ENCODE peak calls at places on chromosomes 3 and 15, in nine cellular contexts. I is astrocyte of the spinal cord; V is endodermal cell; L is fibroblast of the aortic adventitia; D is uterus; A is GM20000; U is activated CD8-positive, alpha-beta T cell treated with anti-CD3 and anti-CD28 coated beads for 36 hours; G is fibroblast of mammary gland; S is GM13977. J is an unnamed sample.

GRCh38 chr3:126349071-126349470 is 8.1 kb downstream of the KLF15 start:
- DNase-seq in V (no peak), S (no peak), D (peak), U (no peak), G (no peak), L (no peak), I (no peak), A (no peak), J (no peak)

GRCh38 chr3:78659386-78659987 is 1108.3 kb downstream of the ROBO1 start:
- DNase-seq in V (no peak), U (peak), D (peak), S (no peak), A (peak), I (peak), L (peak), G (peak), J (peak)

GRCh38 chr3:197328198-197328597 is 29.8 kb upstream of the DLG1 start:
- DNase-seq in U (no peak), A (no peak), L (no peak), G (no peak), I (no peak), S (no peak), V (peak), D (no peak), J (no peak)

GRCh38 chr3:32138545-32139104 is 32.2 kb downstream of the GPD1L start:
- DNase-seq in U (peak), A (no peak), G (no peak), D (no peak), I (no peak), S (no peak), V (no peak), L (no peak), J (no peak)

GRCh38 chr15:80585544-80586018 is 109.5 kb upstream of the ABHD17C start:
- DNase-seq in V (peak), S (no peak), A (no peak), L (no peak), D (no peak), U (peak), G (no peak), I (no peak), J (no peak)

GRCh38 chr15:39998511-39998910 is 40.5 kb downstream of the SRP14 start:
- DNase-seq in A (no peak), I (no peak), V (no peak), L (no peak), U (no peak), S (no peak), D (no peak), G (no peak), J (no peak)

GRCh38 chr3:166444336-166444735 is 607.1 kb upstream of the BCHE start:
- DNase-seq in D (no peak), I (no peak), G (peak), U (no peak), V (no peak), L (no peak), S (no peak), A (no peak), J (no peak)

GRCh38 chr15:68820205-68820588 is 498 bp downstream of the ANP32A start:
- DNase-seq in G (peak), U (peak), S (peak), L (no peak), I (peak), D (peak), A (peak), V (peak), J (no peak)

GRCh38 chr15:62648954-62649353 is 393.6 kb upstream of the TPM1 start:
- DNase-seq in V (no peak), D (no peak), L (peak), U (no peak), I (no peak), S (peak), A (peak), G (peak), J (no peak)

GRCh38 chr3:112115806-112116383 is 17.2 kb downstream of the GCSAM start:
- DNase-seq in U (no peak), V (no peak), I (no peak), G (no peak), D (no peak), A (no peak), S (no peak), L (no peak), J (no peak)
- TF ChIP-seq CTCF in U (no peak), V (no peak), I (no peak), G (no peak), D (no peak), A (no peak), S (no peak), L (no peak), J (no peak)

GRCh38 chr3:172604895-172605646 is 81.8 kb upstream of the TNFSF10 start:
- DNase-seq in D (no peak), S (no peak), V (no peak), I (no peak), L (no peak), A (no peak), G (no peak), U (no peak), J (no peak)
- TF ChIP-seq CTCF in D (no peak), S (no peak), V (no peak), I (no peak), L (no peak), A (no peak), G (no peak), U (no peak), J (no peak)

GRCh38 chr3:46086083-46086437 is 58.8 kb upstream of the XCR1 start:
- DNase-seq in U (no peak), A (no peak), L (no peak), S (no peak), G (no peak), V (no peak), I (no peak), D (no peak), J (no peak)
- TF ChIP-seq CTCF in U (no peak), A (no peak), L (no peak), S (no peak), G (no peak), V (no peak), I (no peak), D (no peak), J (no peak)

GRCh38 chr3:73121684-73122331 is 60.3 kb downstream of the EBLN2 start:
- DNase-seq in U (no peak), I (no peak), A (no peak), V (no peak), D (no peak), L (no peak), G (no peak), S (no peak), J (no peak)

GRCh38 chr3:73115806-73116205 is 54.3 kb downstream of the EBLN2 start:
- DNase-seq in V (no peak), D (no peak), L (no peak), G (no peak), U (no peak), S (no peak), A (no peak), I (no peak), J (no peak)

DNA sequence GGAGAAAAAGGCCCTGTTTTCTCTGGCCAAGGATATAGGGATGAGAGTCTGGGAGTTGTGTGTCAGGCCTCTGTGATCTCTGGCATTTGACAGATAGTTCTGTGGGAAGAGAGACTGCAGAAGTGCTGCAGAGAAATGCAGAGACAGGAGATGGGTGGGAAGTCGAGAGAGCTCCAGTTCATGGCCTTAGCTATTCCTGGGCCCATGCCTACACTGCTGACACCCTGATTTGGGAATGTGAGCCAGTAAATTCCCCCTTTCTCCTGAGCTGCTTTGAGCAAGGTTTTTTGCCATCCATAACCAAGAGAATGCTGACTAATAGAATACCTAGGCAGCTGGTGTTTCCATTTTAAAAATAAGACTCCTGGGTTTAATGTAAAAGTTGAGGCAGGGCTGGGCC is 59.3 kb downstream of the EBLN2 start:
- DNase-seq in S (no peak), A (no peak), G (no peak), U (no peak), D (no peak), L (no peak), V (no peak), I (no peak), J (no peak)
- TF ChIP-seq CTCF in S (no peak), A (no peak), G (no peak), U (no peak), D (no peak), L (no peak), V (no peak), I (no peak), J (no peak)

DNA sequence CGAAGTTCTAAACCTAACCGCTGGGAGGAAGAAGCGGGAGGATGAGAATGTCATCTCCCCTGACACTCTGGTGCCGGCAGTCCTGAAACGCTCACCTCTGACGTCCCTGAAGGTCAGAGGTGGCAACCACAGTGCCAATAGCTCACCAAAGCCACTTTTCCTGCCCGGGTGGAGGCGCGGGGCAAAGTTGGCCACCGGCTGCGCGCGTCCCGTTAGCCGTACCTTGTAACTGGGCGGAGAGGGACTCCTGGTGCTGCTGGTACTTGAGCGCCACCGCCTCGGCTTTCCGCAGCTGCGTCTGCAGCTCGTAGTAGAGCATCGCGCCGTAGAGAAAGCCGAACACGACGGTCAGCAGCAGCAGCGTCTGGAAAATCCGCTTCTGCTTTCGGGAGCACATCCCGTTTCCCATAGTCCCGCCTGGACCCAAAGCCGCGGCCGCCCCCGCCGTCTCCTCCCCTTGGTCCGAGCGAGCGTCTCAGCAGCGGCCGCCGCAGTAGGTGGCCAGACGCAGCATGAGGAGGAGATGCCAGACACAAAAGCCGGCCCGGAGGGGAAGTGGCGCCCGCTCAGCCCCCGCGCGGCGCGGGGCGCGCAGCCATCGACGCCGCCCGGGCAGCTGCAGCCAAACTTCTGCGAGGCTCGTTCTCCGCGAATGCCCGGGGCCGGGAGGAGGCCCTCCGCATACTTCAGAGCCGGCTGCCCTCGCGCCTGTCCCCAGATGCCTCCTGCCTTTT is 680 bp downstream of the GOLIM4 start:
- DNase-seq in S (peak), I (peak), A (peak), U (peak), G (peak), V (peak), D (peak), L (peak), J (peak)
- TF ChIP-seq CTCF in S (no peak), I (no peak), A (no peak), U (no peak), G (peak), V (peak), D (peak), L (peak), J (peak)

GRCh38 chr3:147940400-147940799 is 531.2 kb downstream of the ZIC1 start:
- DNase-seq in S (no peak), L (peak), I (peak), V (no peak), D (no peak), A (no peak), G (no peak), U (no peak), J (no peak)
- TF ChIP-seq CTCF in S (no peak), L (peak), I (peak), V (no peak), D (no peak), A (no peak), G (no peak), U (no peak), J (no peak)

J was measured in HFFc6.